ENCODE peak calls at places on chromosomes 11 and 22, in seven cellular contexts. One of them, this sample, is unnamed.

GRCh38 chr22:49289822-49290221 is 537.9 kb downstream of the BRD1 start:
- DNase-seq in germinal center: no peak
- DNase-seq in ACHN: no peak
- DNase-seq in stimulated activated CD4-positive, alpha-beta T cell treated with anti-CD3 and anti-CD28 coated beads, TNF-alpha, amount 100 ng/mL, for 48 hours: no peak
- DNase-seq in hippocampal formation: no peak
- DNase-seq in mucosa of gallbladder: no peak
- DNase-seq in HAP-1: no peak
- DNase-seq in this sample: no peak

GRCh38 chr22:39266398-39267030 is 21.7 kb upstream of the PDGFB start:
- DNase-seq in germinal center: no peak
- DNase-seq in ACHN: no peak
- DNase-seq in stimulated activated CD4-positive, alpha-beta T cell treated with anti-CD3 and anti-CD28 coated beads, TNF-alpha, amount 100 ng/mL, for 48 hours: peak
- DNase-seq in hippocampal formation: no peak
- DNase-seq in mucosa of gallbladder: peak
- DNase-seq in HAP-1: no peak
- DNase-seq in this sample: peak

GRCh38 chr11:86081465-86081864 is 12.6 kb upstream of the PICALM start:
- DNase-seq in germinal center: no peak
- DNase-seq in ACHN: no peak
- DNase-seq in stimulated activated CD4-positive, alpha-beta T cell treated with anti-CD3 and anti-CD28 coated beads, TNF-alpha, amount 100 ng/mL, for 48 hours: no peak
- DNase-seq in hippocampal formation: no peak
- DNase-seq in mucosa of gallbladder: no peak
- DNase-seq in HAP-1: no peak
- DNase-seq in this sample: no peak

GRCh38 chr22:29877620-29878019 is 5.4 kb upstream of the MTMR3 start:
- DNase-seq in germinal center: no peak
- DNase-seq in ACHN: no peak
- DNase-seq in stimulated activated CD4-positive, alpha-beta T cell treated with anti-CD3 and anti-CD28 coated beads, TNF-alpha, amount 100 ng/mL, for 48 hours: no peak
- DNase-seq in hippocampal formation: no peak
- DNase-seq in mucosa of gallbladder: no peak
- DNase-seq in HAP-1: no peak
- DNase-seq in this sample: no peak

GRCh38 chr11:127648604-127649003 is 648.0 kb upstream of the KIRREL3 start:
- DNase-seq in germinal center: no peak
- DNase-seq in ACHN: no peak
- DNase-seq in stimulated activated CD4-positive, alpha-beta T cell treated with anti-CD3 and anti-CD28 coated beads, TNF-alpha, amount 100 ng/mL, for 48 hours: no peak
- DNase-seq in hippocampal formation: no peak
- DNase-seq in mucosa of gallbladder: no peak
- DNase-seq in HAP-1: no peak
- DNase-seq in this sample: no peak

GRCh38 chr11:1906623-1907423 is 12.7 kb upstream of the TNNT3 start:
- DNase-seq in germinal center: no peak
- DNase-seq in ACHN: no peak
- DNase-seq in stimulated activated CD4-positive, alpha-beta T cell treated with anti-CD3 and anti-CD28 coated beads, TNF-alpha, amount 100 ng/mL, for 48 hours: no peak
- DNase-seq in hippocampal formation: no peak
- DNase-seq in mucosa of gallbladder: no peak
- DNase-seq in HAP-1: no peak
- DNase-seq in this sample: no peak

GRCh38 chr11:119436093-119436492 is 13.1 kb upstream of the THY1 start:
- DNase-seq in germinal center: no peak
- DNase-seq in ACHN: no peak
- DNase-seq in stimulated activated CD4-positive, alpha-beta T cell treated with anti-CD3 and anti-CD28 coated beads, TNF-alpha, amount 100 ng/mL, for 48 hours: no peak
- DNase-seq in hippocampal formation: no peak
- DNase-seq in mucosa of gallbladder: no peak
- DNase-seq in HAP-1: no peak
- DNase-seq in this sample: no peak

GRCh38 chr22:27903805-27904473 is 15.1 kb downstream of the PITPNB start:
- DNase-seq in germinal center: no peak
- DNase-seq in ACHN: no peak
- DNase-seq in stimulated activated CD4-positive, alpha-beta T cell treated with anti-CD3 and anti-CD28 coated beads, TNF-alpha, amount 100 ng/mL, for 48 hours: no peak
- DNase-seq in hippocampal formation: no peak
- DNase-seq in mucosa of gallbladder: no peak
- DNase-seq in HAP-1: no peak
- DNase-seq in this sample: no peak

GRCh38 chr11:123065634-123066033 is 3.7 kb upstream of the HSPA8 start:
- DNase-seq in germinal center: no peak
- DNase-seq in ACHN: no peak
- DNase-seq in stimulated activated CD4-positive, alpha-beta T cell treated with anti-CD3 and anti-CD28 coated beads, TNF-alpha, amount 100 ng/mL, for 48 hours: no peak
- DNase-seq in hippocampal formation: no peak
- DNase-seq in mucosa of gallbladder: no peak
- DNase-seq in HAP-1: no peak
- DNase-seq in this sample: no peak

GRCh38 chr11:74179234-74180126 is 8.4 kb downstream of the PPME1 start:
- DNase-seq in germinal center: no peak
- DNase-seq in ACHN: no peak
- DNase-seq in stimulated activated CD4-positive, alpha-beta T cell treated with anti-CD3 and anti-CD28 coated beads, TNF-alpha, amount 100 ng/mL, for 48 hours: no peak
- DNase-seq in hippocampal formation: no peak
- DNase-seq in mucosa of gallbladder: no peak
- DNase-seq in HAP-1: no peak
- DNase-seq in this sample: no peak

GRCh38 chr11:2990617-2991476 is 1.3 kb downstream of the NAP1L4 start:
- DNase-seq in germinal center: peak
- DNase-seq in ACHN: peak
- DNase-seq in stimulated activated CD4-positive, alpha-beta T cell treated with anti-CD3 and anti-CD28 coated beads, TNF-alpha, amount 100 ng/mL, for 48 hours: peak
- DNase-seq in hippocampal formation: no peak
- DNase-seq in mucosa of gallbladder: no peak
- DNase-seq in HAP-1: peak
- DNase-seq in this sample: no peak

GRCh38 chr22:19098157-19098556 is 24.1 kb downstream of the DGCR2 start:
- DNase-seq in germinal center: no peak
- DNase-seq in ACHN: no peak
- DNase-seq in stimulated activated CD4-positive, alpha-beta T cell treated with anti-CD3 and anti-CD28 coated beads, TNF-alpha, amount 100 ng/mL, for 48 hours: no peak
- DNase-seq in hippocampal formation: no peak
- DNase-seq in mucosa of gallbladder: no peak
- DNase-seq in HAP-1: no peak
- DNase-seq in this sample: no peak

GRCh38 chr11:11558826-11559225 is 63.0 kb downstream of the GALNT18 start:
- DNase-seq in germinal center: no peak
- DNase-seq in ACHN: peak
- DNase-seq in stimulated activated CD4-positive, alpha-beta T cell treated with anti-CD3 and anti-CD28 coated beads, TNF-alpha, amount 100 ng/mL, for 48 hours: no peak
- DNase-seq in hippocampal formation: no peak
- DNase-seq in mucosa of gallbladder: no peak
- DNase-seq in HAP-1: no peak
- DNase-seq in this sample: no peak

GRCh38 chr11:76167590-76167989 is 38.7 kb downstream of the WNT11 start:
- DNase-seq in germinal center: no peak
- DNase-seq in ACHN: no peak
- DNase-seq in stimulated activated CD4-positive, alpha-beta T cell treated with anti-CD3 and anti-CD28 coated beads, TNF-alpha, amount 100 ng/mL, for 48 hours: no peak
- DNase-seq in hippocampal formation: no peak
- DNase-seq in mucosa of gallbladder: no peak
- DNase-seq in HAP-1: no peak
- DNase-seq in this sample: no peak

GRCh38 chr22:30609260-30610185 is 2.5 kb downstream of the TCN2 start:
- DNase-seq in germinal center: no peak
- DNase-seq in ACHN: peak
- DNase-seq in stimulated activated CD4-positive, alpha-beta T cell treated with anti-CD3 and anti-CD28 coated beads, TNF-alpha, amount 100 ng/mL, for 48 hours: peak
- DNase-seq in hippocampal formation: no peak
- DNase-seq in mucosa of gallbladder: peak
- DNase-seq in HAP-1: no peak
- DNase-seq in this sample: peak

GRCh38 chr11:79744941-79745340 is 304.1 kb upstream of the TENM4 start:
- DNase-seq in germinal center: no peak
- DNase-seq in ACHN: no peak
- DNase-seq in stimulated activated CD4-positive, alpha-beta T cell treated with anti-CD3 and anti-CD28 coated beads, TNF-alpha, amount 100 ng/mL, for 48 hours: no peak
- DNase-seq in hippocampal formation: no peak
- DNase-seq in mucosa of gallbladder: no peak
- DNase-seq in HAP-1: no peak
- DNase-seq in this sample: no peak

GRCh38 chr11:128054323-128054910 is 532.9 kb downstream of the ETS1 start:
- DNase-seq in germinal center: no peak
- DNase-seq in ACHN: no peak
- DNase-seq in stimulated activated CD4-positive, alpha-beta T cell treated with anti-CD3 and anti-CD28 coated beads, TNF-alpha, amount 100 ng/mL, for 48 hours: no peak
- DNase-seq in hippocampal formation: no peak
- DNase-seq in mucosa of gallbladder: no peak
- DNase-seq in HAP-1: no peak
- DNase-seq in this sample: no peak

GRCh38 chr22:28008649-28009048 is 89.6 kb upstream of the PITPNB start:
- DNase-seq in germinal center: no peak
- DNase-seq in ACHN: no peak
- DNase-seq in stimulated activated CD4-positive, alpha-beta T cell treated with anti-CD3 and anti-CD28 coated beads, TNF-alpha, amount 100 ng/mL, for 48 hours: no peak
- DNase-seq in hippocampal formation: no peak
- DNase-seq in mucosa of gallbladder: no peak
- DNase-seq in HAP-1: no peak
- DNase-seq in this sample: no peak

GRCh38 chr11:61911701-61912529 is 5.5 kb downstream of the RAB3IL1 start:
- DNase-seq in germinal center: no peak
- DNase-seq in ACHN: no peak
- DNase-seq in stimulated activated CD4-positive, alpha-beta T cell treated with anti-CD3 and anti-CD28 coated beads, TNF-alpha, amount 100 ng/mL, for 48 hours: no peak
- DNase-seq in hippocampal formation: no peak
- DNase-seq in mucosa of gallbladder: no peak
- DNase-seq in HAP-1: no peak
- DNase-seq in this sample: no peak

GRCh38 chr22:26893034-26893710 is 235.8 kb downstream of the MIAT start:
- DNase-seq in germinal center: no peak
- DNase-seq in ACHN: no peak
- DNase-seq in stimulated activated CD4-positive, alpha-beta T cell treated with anti-CD3 and anti-CD28 coated beads, TNF-alpha, amount 100 ng/mL, for 48 hours: no peak
- DNase-seq in hippocampal formation: no peak
- DNase-seq in mucosa of gallbladder: no peak
- DNase-seq in HAP-1: no peak
- DNase-seq in this sample: peak

GRCh38 chr22:24093855-24094254 is 82.8 kb downstream of the CABIN1 start:
- DNase-seq in germinal center: no peak
- DNase-seq in ACHN: no peak
- DNase-seq in stimulated activated CD4-positive, alpha-beta T cell treated with anti-CD3 and anti-CD28 coated beads, TNF-alpha, amount 100 ng/mL, for 48 hours: no peak
- DNase-seq in hippocampal formation: no peak
- DNase-seq in mucosa of gallbladder: no peak
- DNase-seq in HAP-1: no peak
- DNase-seq in this sample: no peak

GRCh38 chr11:12669930-12670329 is 4.3 kb upstream of the TEAD1 start:
- DNase-seq in germinal center: no peak
- DNase-seq in ACHN: no peak
- DNase-seq in stimulated activated CD4-positive, alpha-beta T cell treated with anti-CD3 and anti-CD28 coated beads, TNF-alpha, amount 100 ng/mL, for 48 hours: no peak
- DNase-seq in hippocampal formation: no peak
- DNase-seq in mucosa of gallbladder: no peak
- DNase-seq in HAP-1: no peak
- DNase-seq in this sample: no peak

GRCh38 chr22:47193606-47194316 is 431.3 kb downstream of the TBC1D22A start:
- DNase-seq in germinal center: no peak
- DNase-seq in ACHN: no peak
- DNase-seq in stimulated activated CD4-positive, alpha-beta T cell treated with anti-CD3 and anti-CD28 coated beads, TNF-alpha, amount 100 ng/mL, for 48 hours: no peak
- DNase-seq in hippocampal formation: no peak
- DNase-seq in mucosa of gallbladder: no peak
- DNase-seq in HAP-1: no peak
- DNase-seq in this sample: peak

GRCh38 chr22:48389916-48390315 is 1437.8 kb downstream of the BRD1 start:
- DNase-seq in germinal center: no peak
- DNase-seq in ACHN: no peak
- DNase-seq in stimulated activated CD4-positive, alpha-beta T cell treated with anti-CD3 and anti-CD28 coated beads, TNF-alpha, amount 100 ng/mL, for 48 hours: no peak
- DNase-seq in hippocampal formation: no peak
- DNase-seq in mucosa of gallbladder: peak
- DNase-seq in HAP-1: no peak
- DNase-seq in this sample: peak

GRCh38 chr11:596374-596773 is 19.4 kb downstream of the IRF7 start:
- DNase-seq in germinal center: no peak
- DNase-seq in ACHN: no peak
- DNase-seq in stimulated activated CD4-positive, alpha-beta T cell treated with anti-CD3 and anti-CD28 coated beads, TNF-alpha, amount 100 ng/mL, for 48 hours: no peak
- DNase-seq in hippocampal formation: no peak
- DNase-seq in mucosa of gallbladder: no peak
- DNase-seq in HAP-1: no peak
- DNase-seq in this sample: no peak

GRCh38 chr22:36077261-36077660 is 48.6 kb upstream of the RBFOX2 start:
- DNase-seq in germinal center: no peak
- DNase-seq in ACHN: no peak
- DNase-seq in stimulated activated CD4-positive, alpha-beta T cell treated with anti-CD3 and anti-CD28 coated beads, TNF-alpha, amount 100 ng/mL, for 48 hours: no peak
- DNase-seq in hippocampal formation: no peak
- DNase-seq in mucosa of gallbladder: no peak
- DNase-seq in HAP-1: no peak
- DNase-seq in this sample: no peak

GRCh38 chr11:59800390-59801037 is 10.1 kb downstream of the MRPL16 start:
- DNase-seq in germinal center: no peak
- DNase-seq in ACHN: no peak
- DNase-seq in stimulated activated CD4-positive, alpha-beta T cell treated with anti-CD3 and anti-CD28 coated beads, TNF-alpha, amount 100 ng/mL, for 48 hours: no peak
- DNase-seq in hippocampal formation: no peak
- DNase-seq in mucosa of gallbladder: no peak
- DNase-seq in HAP-1: no peak
- DNase-seq in this sample: no peak

GRCh38 chr11:125701858-125702621 is 21.4 kb upstream of the ACRV1 start:
- DNase-seq in germinal center: no peak
- DNase-seq in ACHN: no peak
- DNase-seq in stimulated activated CD4-positive, alpha-beta T cell treated with anti-CD3 and anti-CD28 coated beads, TNF-alpha, amount 100 ng/mL, for 48 hours: no peak
- DNase-seq in hippocampal formation: no peak
- DNase-seq in mucosa of gallbladder: no peak
- DNase-seq in HAP-1: no peak
- DNase-seq in this sample: no peak

GRCh38 chr11:76769071-76769560 is 14.0 kb upstream of the TSKU start:
- DNase-seq in germinal center: no peak
- DNase-seq in ACHN: no peak
- DNase-seq in stimulated activated CD4-positive, alpha-beta T cell treated with anti-CD3 and anti-CD28 coated beads, TNF-alpha, amount 100 ng/mL, for 48 hours: no peak
- DNase-seq in hippocampal formation: no peak
- DNase-seq in mucosa of gallbladder: no peak
- DNase-seq in HAP-1: no peak
- DNase-seq in this sample: no peak

GRCh38 chr11:77819921-77820564 is 479 bp downstream of the RSF1 start:
- DNase-seq in germinal center: peak
- DNase-seq in ACHN: peak
- DNase-seq in stimulated activated CD4-positive, alpha-beta T cell treated with anti-CD3 and anti-CD28 coated beads, TNF-alpha, amount 100 ng/mL, for 48 hours: peak
- DNase-seq in hippocampal formation: peak
- DNase-seq in mucosa of gallbladder: peak
- DNase-seq in HAP-1: peak
- DNase-seq in this sample: no peak

GRCh38 chr11:64218628-64219353 is 7.2 kb downstream of the TRPT1 start:
- DNase-seq in germinal center: no peak
- DNase-seq in ACHN: no peak
- DNase-seq in stimulated activated CD4-positive, alpha-beta T cell treated with anti-CD3 and anti-CD28 coated beads, TNF-alpha, amount 100 ng/mL, for 48 hours: no peak
- DNase-seq in hippocampal formation: no peak
- DNase-seq in mucosa of gallbladder: peak
- DNase-seq in HAP-1: no peak
- DNase-seq in this sample: no peak

GRCh38 chr11:68351450-68352275 is 39.3 kb downstream of the LRP5 start:
- DNase-seq in germinal center: no peak
- DNase-seq in ACHN: no peak
- DNase-seq in stimulated activated CD4-positive, alpha-beta T cell treated with anti-CD3 and anti-CD28 coated beads, TNF-alpha, amount 100 ng/mL, for 48 hours: no peak
- DNase-seq in hippocampal formation: no peak
- DNase-seq in mucosa of gallbladder: no peak
- DNase-seq in HAP-1: no peak
- DNase-seq in this sample: no peak